ENCODE peak calls at places on chromosomes 11 and 22, in four cellular contexts. One of them, this sample, is unnamed.
A peak's percentile ranks its signal among the peaks of the same experiment; 100 is the strongest.

GRCh38 chr11:124086447-124086846 is 28.8 kb upstream of the VWA5A start:
- DNase-seq in LoVo: no peak
- DNase-seq in smooth muscle cell of the brain vasculature: peak; percentile 41
- DNase-seq in NB4: no peak
- DNase-seq in this sample: no peak

GRCh38 chr11:134654161-134654915 is 242.3 kb upstream of the B3GAT1 start:
- DNase-seq in LoVo: no peak
- DNase-seq in smooth muscle cell of the brain vasculature: no peak
- DNase-seq in NB4: no peak
- DNase-seq in this sample: no peak

GRCh38 chr11:69167130-69167915 is 11.6 kb downstream of the SMIM38 start:
- DNase-seq in LoVo: no peak
- DNase-seq in smooth muscle cell of the brain vasculature: no peak
- DNase-seq in NB4: no peak
- DNase-seq in this sample: no peak

GRCh38 chr11:45252134-45252856 is 33.8 kb downstream of the SYT13 start:
- DNase-seq in LoVo: peak; percentile 17
- DNase-seq in smooth muscle cell of the brain vasculature: no peak
- DNase-seq in NB4: peak; percentile 64
- DNase-seq in this sample: peak; percentile 54

GRCh38 chr11:64077607-64078006 is 41.9 kb downstream of the FLRT1 start:
- DNase-seq in LoVo: no peak
- DNase-seq in smooth muscle cell of the brain vasculature: no peak
- DNase-seq in NB4: no peak
- DNase-seq in this sample: no peak

GRCh38 chr11:26753738-26754504 is 32.1 kb upstream of the SLC5A12 start:
- DNase-seq in LoVo: peak; percentile 50
- DNase-seq in smooth muscle cell of the brain vasculature: peak; percentile 39
- DNase-seq in NB4: peak; percentile 59
- DNase-seq in this sample: peak; percentile 70

GRCh38 chr22:41028841-41029240 is 63.6 kb upstream of the EP300 start:
- DNase-seq in LoVo: no peak
- DNase-seq in smooth muscle cell of the brain vasculature: no peak
- DNase-seq in NB4: peak; percentile 78
- DNase-seq in this sample: no peak

GRCh38 chr11:66113132-66113856 is 43.2 kb downstream of the PACS1 start:
- DNase-seq in LoVo: peak; percentile 75
- DNase-seq in smooth muscle cell of the brain vasculature: no peak
- DNase-seq in NB4: no peak
- DNase-seq in this sample: peak; percentile 19

GRCh38 chr22:21047730-21048129 is 2.0 kb downstream of the LRRC74B start:
- DNase-seq in LoVo: no peak
- DNase-seq in smooth muscle cell of the brain vasculature: no peak
- DNase-seq in NB4: no peak
- DNase-seq in this sample: no peak

GRCh38 chr11:88281317-88281712 is 56.2 kb downstream of the CTSC start:
- DNase-seq in LoVo: no peak
- DNase-seq in smooth muscle cell of the brain vasculature: no peak
- DNase-seq in NB4: peak; percentile 19
- DNase-seq in this sample: peak; percentile 82

GRCh38 chr22:25365491-25366261 is 146.2 kb downstream of the CRYBB2 start:
- DNase-seq in LoVo: no peak
- DNase-seq in smooth muscle cell of the brain vasculature: no peak
- DNase-seq in NB4: no peak
- DNase-seq in this sample: no peak

GRCh38 chr11:27839226-27839913 is 139.1 kb upstream of the BDNF start:
- DNase-seq in LoVo: no peak
- DNase-seq in smooth muscle cell of the brain vasculature: no peak
- DNase-seq in NB4: peak; percentile 41
- DNase-seq in this sample: peak; percentile 56

GRCh38 chr22:31253949-31254348 is 38.3 kb downstream of the PIK3IP1 start:
- DNase-seq in LoVo: peak; percentile 67
- DNase-seq in smooth muscle cell of the brain vasculature: no peak
- DNase-seq in NB4: no peak
- DNase-seq in this sample: no peak

GRCh38 chr11:134243913-134244312 is 9.2 kb downstream of the THYN1 start:
- DNase-seq in LoVo: no peak
- DNase-seq in smooth muscle cell of the brain vasculature: no peak
- DNase-seq in NB4: no peak
- DNase-seq in this sample: no peak

GRCh38 chr11:46537851-46538295 is 56.0 kb downstream of the AMBRA1 start:
- DNase-seq in LoVo: peak; percentile 59
- DNase-seq in smooth muscle cell of the brain vasculature: peak; percentile 59
- DNase-seq in NB4: peak; percentile 83
- DNase-seq in this sample: peak; percentile 79

GRCh38 chr11:121129362-121130340 is 28.6 kb downstream of the TECTA start:
- DNase-seq in LoVo: peak; percentile 51
- DNase-seq in smooth muscle cell of the brain vasculature: no peak
- DNase-seq in NB4: no peak
- DNase-seq in this sample: no peak

GRCh38 chr11:88709567-88709966 is 356.2 kb downstream of the GRM5 start:
- DNase-seq in LoVo: no peak
- DNase-seq in smooth muscle cell of the brain vasculature: no peak
- DNase-seq in NB4: no peak
- DNase-seq in this sample: no peak

GRCh38 chr11:120168960-120169681 is 31.2 kb upstream of the TRIM29 start:
- DNase-seq in LoVo: peak; percentile 50
- DNase-seq in smooth muscle cell of the brain vasculature: no peak
- DNase-seq in NB4: peak; percentile 70
- DNase-seq in this sample: peak; percentile 77

GRCh38 chr11:121112498-121113455 is 11.7 kb downstream of the TECTA start:
- DNase-seq in LoVo: peak; percentile 43
- DNase-seq in smooth muscle cell of the brain vasculature: peak; percentile 32
- DNase-seq in NB4: peak; percentile 69
- DNase-seq in this sample: peak; percentile 90

GRCh38 chr11:69674267-69674885 is 777 bp downstream of the LTO1 start:
- DNase-seq in LoVo: peak; percentile 52
- DNase-seq in smooth muscle cell of the brain vasculature: peak; percentile 21
- DNase-seq in NB4: peak; percentile 56
- DNase-seq in this sample: peak; percentile 80

GRCh38 chr11:33895752-33896137 is 3.9 kb upstream of the LMO2 start:
- DNase-seq in LoVo: no peak
- DNase-seq in smooth muscle cell of the brain vasculature: peak; percentile 50
- DNase-seq in NB4: no peak
- DNase-seq in this sample: no peak

GRCh38 chr11:99973993-99974392 is 713.1 kb upstream of the ARHGAP42 start:
- DNase-seq in LoVo: no peak
- DNase-seq in smooth muscle cell of the brain vasculature: no peak
- DNase-seq in NB4: no peak
- DNase-seq in this sample: no peak

GRCh38 chr11:95108671-95109551 is 19.3 kb downstream of the ENDOD1 start:
- DNase-seq in LoVo: peak; percentile 52
- DNase-seq in smooth muscle cell of the brain vasculature: peak; percentile 60
- DNase-seq in NB4: peak; percentile 24
- DNase-seq in this sample: peak; percentile 60

GRCh38 chr11:1120532-1121342 is 37.0 kb upstream of the MUC5AC start:
- DNase-seq in LoVo: no peak
- DNase-seq in smooth muscle cell of the brain vasculature: no peak
- DNase-seq in NB4: no peak
- DNase-seq in this sample: no peak

GRCh38 chr22:50531546-50532352 is 1.9 kb upstream of the TYMP start:
- DNase-seq in LoVo: peak; percentile 68
- DNase-seq in smooth muscle cell of the brain vasculature: no peak
- DNase-seq in NB4: peak; percentile 77
- DNase-seq in this sample: peak; percentile 70

GRCh38 chr11:78416285-78417174 is 1.1 kb downstream of the GAB2 start:
- DNase-seq in LoVo: peak; percentile 82
- DNase-seq in smooth muscle cell of the brain vasculature: no peak
- DNase-seq in NB4: peak; percentile 94
- DNase-seq in this sample: peak; percentile 100

GRCh38 chr11:7451520-7451919 is 33.8 kb upstream of the OLFML1 start:
- DNase-seq in LoVo: no peak
- DNase-seq in smooth muscle cell of the brain vasculature: no peak
- DNase-seq in NB4: no peak
- DNase-seq in this sample: no peak

GRCh38 chr22:26552466-26552865 is 37.5 kb downstream of the TPST2 start:
- DNase-seq in LoVo: no peak
- DNase-seq in smooth muscle cell of the brain vasculature: no peak
- DNase-seq in NB4: peak; percentile 85
- DNase-seq in this sample: no peak

GRCh38 chr22:17194213-17194612 is 25.0 kb downstream of the ADA2 start:
- DNase-seq in LoVo: no peak
- DNase-seq in smooth muscle cell of the brain vasculature: no peak
- DNase-seq in NB4: no peak
- DNase-seq in this sample: no peak

GRCh38 chr22:31081963-31082605 is 966 bp downstream of the SMTN start:
- DNase-seq in LoVo: no peak
- DNase-seq in smooth muscle cell of the brain vasculature: no peak
- DNase-seq in NB4: no peak
- DNase-seq in this sample: no peak

GRCh38 chr11:79040348-79040747 is 400.5 kb downstream of the TENM4 start:
- DNase-seq in LoVo: no peak
- DNase-seq in smooth muscle cell of the brain vasculature: no peak
- DNase-seq in NB4: no peak
- DNase-seq in this sample: no peak

GRCh38 chr11:116257092-116257491 is 515.7 kb downstream of the BUD13 start:
- DNase-seq in LoVo: no peak
- DNase-seq in smooth muscle cell of the brain vasculature: no peak
- DNase-seq in NB4: peak; percentile 12
- DNase-seq in this sample: peak; percentile 16

GRCh38 chr22:49614966-49615965 is 212.4 kb downstream of the BRD1 start:
- DNase-seq in LoVo: no peak
- DNase-seq in smooth muscle cell of the brain vasculature: no peak
- DNase-seq in NB4: no peak
- DNase-seq in this sample: no peak

GRCh38 chr11:111324277-111324720 is 26.0 kb downstream of the POU2AF3 start:
- DNase-seq in LoVo: no peak
- DNase-seq in smooth muscle cell of the brain vasculature: no peak
- DNase-seq in NB4: no peak
- DNase-seq in this sample: no peak

GRCh38 chr11:46294365-46295309 is 17.2 kb downstream of the CREB3L1 start:
- DNase-seq in LoVo: no peak
- DNase-seq in smooth muscle cell of the brain vasculature: no peak
- DNase-seq in NB4: no peak
- DNase-seq in this sample: no peak

GRCh38 chr11:124864892-124865180 is 396 bp upstream of the ROBO3 start:
- DNase-seq in LoVo: no peak
- DNase-seq in smooth muscle cell of the brain vasculature: no peak
- DNase-seq in NB4: no peak
- DNase-seq in this sample: no peak

This sample was measured in OCI-M1.